ENCODE peak calls at places on chromosomes 11 and 22, in eight cellular contexts. One of them, this sample, is unnamed.

GRCh38 chr11:72678524-72678923 is 4.3 kb upstream of the PDE2A start:
- DNase-seq in HFF-Myc: no peak
- DNase-seq in PC-9: no peak
- DNase-seq in AG09319: no peak
- DNase-seq in Calu3: no peak
- DNase-seq in epithelial cell of esophagus: no peak
- DNase-seq in transverse colon: no peak
- DNase-seq in esophagus squamous epithelium: no peak
- DNase-seq in this sample: no peak

GRCh38 chr11:85941380-85941973 is 86.3 kb downstream of the CCDC83 start:
- DNase-seq in HFF-Myc: no peak
- DNase-seq in PC-9: peak; percentile 22
- DNase-seq in AG09319: peak; percentile 38
- DNase-seq in Calu3: peak; percentile 50
- DNase-seq in epithelial cell of esophagus: peak; percentile 71
- DNase-seq in transverse colon: peak; percentile 39
- DNase-seq in esophagus squamous epithelium: no peak
- DNase-seq in this sample: peak; percentile 64

GRCh38 chr11:2097356-2097997 is 41.7 kb downstream of the IGF2 start:
- DNase-seq in HFF-Myc: no peak
- DNase-seq in PC-9: no peak
- DNase-seq in AG09319: peak; percentile 89
- DNase-seq in Calu3: peak; percentile 23
- DNase-seq in epithelial cell of esophagus: peak; percentile 58
- DNase-seq in transverse colon: peak; percentile 28
- DNase-seq in esophagus squamous epithelium: no peak
- DNase-seq in this sample: peak; percentile 71

GRCh38 chr11:92886243-92886905 is 83.1 kb upstream of the MTNR1B start:
- DNase-seq in HFF-Myc: peak; percentile 21
- DNase-seq in PC-9: peak; percentile 40
- DNase-seq in AG09319: no peak
- DNase-seq in Calu3: peak; percentile 44
- DNase-seq in epithelial cell of esophagus: peak; percentile 77
- DNase-seq in transverse colon: peak; percentile 37
- DNase-seq in esophagus squamous epithelium: no peak
- DNase-seq in this sample: peak; percentile 76

GRCh38 chr22:45818130-45819085 is 146.8 kb downstream of the ATXN10 start:
- DNase-seq in HFF-Myc: no peak
- DNase-seq in PC-9: no peak
- DNase-seq in AG09319: no peak
- DNase-seq in Calu3: no peak
- DNase-seq in epithelial cell of esophagus: no peak
- DNase-seq in transverse colon: no peak
- DNase-seq in esophagus squamous epithelium: no peak
- DNase-seq in this sample: no peak

GRCh38 chr11:4664183-4664582 is 20.4 kb downstream of the OR51E1 start:
- DNase-seq in HFF-Myc: no peak
- DNase-seq in PC-9: no peak
- DNase-seq in AG09319: no peak
- DNase-seq in Calu3: no peak
- DNase-seq in epithelial cell of esophagus: no peak
- DNase-seq in transverse colon: no peak
- DNase-seq in esophagus squamous epithelium: no peak
- DNase-seq in this sample: no peak

GRCh38 chr22:43173976-43174720 is 12.8 kb downstream of the TTLL12 start:
- DNase-seq in HFF-Myc: no peak
- DNase-seq in PC-9: no peak
- DNase-seq in AG09319: no peak
- DNase-seq in Calu3: no peak
- DNase-seq in epithelial cell of esophagus: no peak
- DNase-seq in transverse colon: no peak
- DNase-seq in esophagus squamous epithelium: no peak
- DNase-seq in this sample: no peak

GRCh38 chr11:100635194-100635593 is 51.9 kb upstream of the ARHGAP42 start:
- DNase-seq in HFF-Myc: no peak
- DNase-seq in PC-9: no peak
- DNase-seq in AG09319: no peak
- DNase-seq in Calu3: no peak
- DNase-seq in epithelial cell of esophagus: no peak
- DNase-seq in transverse colon: no peak
- DNase-seq in esophagus squamous epithelium: no peak
- DNase-seq in this sample: no peak

GRCh38 chr11:100827934-100828661 is 141.0 kb downstream of the ARHGAP42 start:
- DNase-seq in HFF-Myc: no peak
- DNase-seq in PC-9: peak; percentile 46
- DNase-seq in AG09319: no peak
- DNase-seq in Calu3: peak; percentile 68
- DNase-seq in epithelial cell of esophagus: peak; percentile 74
- DNase-seq in transverse colon: no peak
- DNase-seq in esophagus squamous epithelium: no peak
- DNase-seq in this sample: peak; percentile 34

GRCh38 chr11:61157743-61158142 is 3.5 kb downstream of the VPS37C start:
- DNase-seq in HFF-Myc: no peak
- DNase-seq in PC-9: no peak
- DNase-seq in AG09319: no peak
- DNase-seq in Calu3: no peak
- DNase-seq in epithelial cell of esophagus: no peak
- DNase-seq in transverse colon: no peak
- DNase-seq in esophagus squamous epithelium: no peak
- DNase-seq in this sample: no peak

GRCh38 chr11:93490996-93491618 is 52.1 kb downstream of the SMCO4 start:
- DNase-seq in HFF-Myc: no peak
- DNase-seq in PC-9: no peak
- DNase-seq in AG09319: no peak
- DNase-seq in Calu3: no peak
- DNase-seq in epithelial cell of esophagus: no peak
- DNase-seq in transverse colon: no peak
- DNase-seq in esophagus squamous epithelium: no peak
- DNase-seq in this sample: no peak

GRCh38 chr22:19965771-19966709 is 24.4 kb upstream of the TXNRD2 start:
- DNase-seq in HFF-Myc: no peak
- DNase-seq in PC-9: no peak
- DNase-seq in AG09319: no peak
- DNase-seq in Calu3: no peak
- DNase-seq in epithelial cell of esophagus: no peak
- DNase-seq in transverse colon: no peak
- DNase-seq in esophagus squamous epithelium: no peak
- DNase-seq in this sample: no peak

GRCh38 chr11:68870470-68870869 is 28.8 kb upstream of the CPT1A start:
- DNase-seq in HFF-Myc: no peak
- DNase-seq in PC-9: peak; percentile 29
- DNase-seq in AG09319: no peak
- DNase-seq in Calu3: peak; percentile 6
- DNase-seq in epithelial cell of esophagus: no peak
- DNase-seq in transverse colon: no peak
- DNase-seq in esophagus squamous epithelium: no peak
- DNase-seq in this sample: no peak
- TF ChIP-seq CTCF in HFF-Myc: peak; percentile 9
- TF ChIP-seq CTCF in PC-9: no peak
- TF ChIP-seq CTCF in AG09319: peak; percentile 28
- TF ChIP-seq CTCF in Calu3: no peak
- TF ChIP-seq CTCF in epithelial cell of esophagus: no peak
- TF ChIP-seq CTCF in transverse colon: peak; percentile 5
- TF ChIP-seq CTCF in esophagus squamous epithelium: no peak
- TF ChIP-seq CTCF in this sample: no peak

DNA sequence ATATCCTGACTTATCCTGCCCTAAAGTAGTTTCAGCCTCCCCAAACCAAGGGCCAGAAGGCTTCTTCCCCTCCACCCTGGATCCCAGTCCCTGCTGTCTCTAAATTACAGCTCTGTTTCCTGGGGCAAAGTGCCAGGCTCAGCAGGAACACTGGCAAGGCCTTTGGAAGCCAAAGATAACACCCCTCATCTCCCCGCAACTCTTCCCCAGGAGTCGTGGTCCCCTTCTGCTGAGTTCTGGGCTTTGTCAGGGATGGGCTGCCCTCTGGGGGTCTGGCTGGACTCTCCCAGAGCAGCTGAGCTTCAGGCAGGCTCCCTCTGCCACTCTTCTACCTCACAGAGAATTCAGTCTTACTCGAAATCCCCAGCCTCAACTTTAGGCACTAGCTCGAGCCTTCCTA is 53.8 kb upstream of the AMPD3 start:
- DNase-seq in HFF-Myc: no peak
- DNase-seq in PC-9: no peak
- DNase-seq in AG09319: no peak
- DNase-seq in Calu3: no peak
- DNase-seq in epithelial cell of esophagus: no peak
- DNase-seq in transverse colon: no peak
- DNase-seq in esophagus squamous epithelium: no peak
- DNase-seq in this sample: no peak
- TF ChIP-seq CTCF in HFF-Myc: no peak
- TF ChIP-seq CTCF in PC-9: no peak
- TF ChIP-seq CTCF in AG09319: no peak
- TF ChIP-seq CTCF in Calu3: no peak
- TF ChIP-seq CTCF in epithelial cell of esophagus: no peak
- TF ChIP-seq CTCF in transverse colon: no peak
- TF ChIP-seq CTCF in esophagus squamous epithelium: no peak
- TF ChIP-seq CTCF in this sample: no peak

GRCh38 chr11:75326439-75326810 is 25.0 kb downstream of the ARRB1 start:
- DNase-seq in HFF-Myc: no peak
- DNase-seq in PC-9: no peak
- DNase-seq in AG09319: no peak
- DNase-seq in Calu3: no peak
- DNase-seq in epithelial cell of esophagus: peak; percentile 41
- DNase-seq in transverse colon: no peak
- DNase-seq in esophagus squamous epithelium: no peak
- DNase-seq in this sample: peak; percentile 52

GRCh38 chr11:75325713-75326438 is 25.6 kb downstream of the ARRB1 start:
- DNase-seq in HFF-Myc: peak; percentile 63
- DNase-seq in PC-9: peak; percentile 58
- DNase-seq in AG09319: no peak
- DNase-seq in Calu3: peak; percentile 55
- DNase-seq in epithelial cell of esophagus: peak; percentile 97
- DNase-seq in transverse colon: no peak
- DNase-seq in esophagus squamous epithelium: no peak
- DNase-seq in this sample: peak; percentile 91

GRCh38 chr11:75324740-75325139 is 26.7 kb downstream of the ARRB1 start:
- DNase-seq in HFF-Myc: no peak
- DNase-seq in PC-9: no peak
- DNase-seq in AG09319: no peak
- DNase-seq in Calu3: no peak
- DNase-seq in epithelial cell of esophagus: no peak
- DNase-seq in transverse colon: no peak
- DNase-seq in esophagus squamous epithelium: no peak
- DNase-seq in this sample: no peak

GRCh38 chr11:75330279-75330678 is 21.2 kb downstream of the ARRB1 start:
- DNase-seq in HFF-Myc: no peak
- DNase-seq in PC-9: no peak
- DNase-seq in AG09319: no peak
- DNase-seq in Calu3: no peak
- DNase-seq in epithelial cell of esophagus: no peak
- DNase-seq in transverse colon: peak; percentile 76
- DNase-seq in esophagus squamous epithelium: no peak
- DNase-seq in this sample: no peak

GRCh38 chr11:75328426-75329277 is 22.8 kb downstream of the ARRB1 start:
- DNase-seq in HFF-Myc: peak; percentile 67
- DNase-seq in PC-9: peak; percentile 83
- DNase-seq in AG09319: no peak
- DNase-seq in Calu3: peak; percentile 67
- DNase-seq in epithelial cell of esophagus: peak; percentile 79
- DNase-seq in transverse colon: peak; percentile 85
- DNase-seq in esophagus squamous epithelium: no peak
- DNase-seq in this sample: peak; percentile 92
- TF ChIP-seq CTCF in HFF-Myc: peak; percentile 83
- TF ChIP-seq CTCF in PC-9: peak; percentile 85
- TF ChIP-seq CTCF in AG09319: peak; percentile 97
- TF ChIP-seq CTCF in Calu3: peak; percentile 71
- TF ChIP-seq CTCF in epithelial cell of esophagus: peak; percentile 79
- TF ChIP-seq CTCF in transverse colon: peak; percentile 58
- TF ChIP-seq CTCF in esophagus squamous epithelium: peak; percentile 49
- TF ChIP-seq CTCF in this sample: peak; percentile 58

GRCh38 chr11:102614485-102614884 is 10.6 kb downstream of the MMP20 start:
- DNase-seq in HFF-Myc: no peak
- DNase-seq in PC-9: no peak
- DNase-seq in AG09319: no peak
- DNase-seq in Calu3: no peak
- DNase-seq in epithelial cell of esophagus: no peak
- DNase-seq in transverse colon: no peak
- DNase-seq in esophagus squamous epithelium: no peak
- DNase-seq in this sample: peak; percentile 14
- TF ChIP-seq CTCF in HFF-Myc: peak; percentile 3
- TF ChIP-seq CTCF in PC-9: peak; percentile 50
- TF ChIP-seq CTCF in AG09319: no peak
- TF ChIP-seq CTCF in Calu3: no peak
- TF ChIP-seq CTCF in epithelial cell of esophagus: peak; percentile 4
- TF ChIP-seq CTCF in transverse colon: no peak
- TF ChIP-seq CTCF in esophagus squamous epithelium: no peak
- TF ChIP-seq CTCF in this sample: no peak

DNA sequence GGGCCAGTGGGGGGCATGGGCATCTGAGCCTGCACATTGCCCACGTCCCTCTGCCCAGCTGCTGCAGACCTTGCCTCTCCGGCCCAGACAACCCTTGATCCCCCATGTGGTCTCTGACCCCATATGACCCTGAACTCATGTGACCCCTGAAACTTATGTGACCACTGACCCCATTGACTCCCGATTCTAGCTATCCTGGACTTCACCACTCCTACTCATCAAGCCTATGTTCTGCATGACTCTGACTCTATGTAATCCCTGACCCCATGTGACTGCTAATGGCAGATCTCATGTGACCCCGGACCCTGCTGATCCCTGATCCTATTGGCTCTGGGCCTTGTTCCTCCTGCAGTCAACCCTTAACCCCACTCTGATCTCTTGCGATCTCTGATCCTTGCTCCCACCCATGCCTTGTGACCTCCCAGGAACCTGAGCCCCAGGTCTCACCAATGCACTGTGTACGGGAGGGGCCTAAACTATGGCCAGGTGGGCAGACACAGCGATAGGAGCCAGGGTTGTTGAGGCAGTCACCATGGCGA is 5.7 kb downstream of the LTBP3 start:
- DNase-seq in HFF-Myc: no peak
- DNase-seq in PC-9: no peak
- DNase-seq in AG09319: no peak
- DNase-seq in Calu3: no peak
- DNase-seq in epithelial cell of esophagus: no peak
- DNase-seq in transverse colon: no peak
- DNase-seq in esophagus squamous epithelium: no peak
- DNase-seq in this sample: no peak
- TF ChIP-seq CTCF in HFF-Myc: peak; percentile 0
- TF ChIP-seq CTCF in PC-9: peak; percentile 28
- TF ChIP-seq CTCF in AG09319: no peak
- TF ChIP-seq CTCF in Calu3: no peak
- TF ChIP-seq CTCF in epithelial cell of esophagus: no peak
- TF ChIP-seq CTCF in transverse colon: no peak
- TF ChIP-seq CTCF in esophagus squamous epithelium: peak; percentile 1
- TF ChIP-seq CTCF in this sample: no peak